ENCODE peak calls at places on chromosomes 3 and 15, in seven cellular contexts. F is posterior cingulate gyrus; D is left ventricle myocardium superior; A is midbrain; C is SJSA1; Q is glutamatergic neuron; Z is activated CD4-positive, CD25-positive, alpha-beta regulatory T cell treated with anti-CD3 and anti-CD28 coated beads, Interleukin-2, amount 50 U/mL, for 72 hours. I is an unnamed sample.

GRCh38 chr3:127039719-127040118 is 56.8 kb downstream of the PLXNA1 start:
- DNase-seq in F (peak; percentile 38), D (peak; percentile 15), A (no peak), C (no peak), Q (no peak), Z (no peak), I (no peak)

GRCh38 chr3:66106788-66107187 is 68.1 kb upstream of the MAGI1 start:
- DNase-seq in F (no peak), D (no peak), A (no peak), C (peak; percentile 16), Q (no peak), Z (no peak), I (no peak)

GRCh38 chr15:57150066-57150865 is 226.0 kb upstream of the CGNL1 start:
- DNase-seq in F (no peak), D (no peak), A (no peak), C (peak; percentile 45), Q (no peak), Z (no peak), I (no peak)

GRCh38 chr15:25790003-25790660 is 73.0 kb downstream of the ATP10A start:
- DNase-seq in F (peak; percentile 71), D (peak; percentile 65), A (no peak), C (peak; percentile 68), Q (no peak), Z (no peak), I (no peak)

GRCh38 chr3:170258105-170258487 is 35.9 kb downstream of the PRKCI start:
- DNase-seq in F (no peak), D (no peak), A (no peak), C (no peak), Q (no peak), Z (no peak), I (no peak)

GRCh38 chr3:150890320-150890719 is 14.9 kb downstream of the MINDY4B start:
- DNase-seq in F (no peak), D (no peak), A (no peak), C (no peak), Q (no peak), Z (no peak), I (no peak)

GRCh38 chr3:65391068-65391467 is 647.6 kb downstream of the MAGI1 start:
- DNase-seq in F (no peak), D (no peak), A (no peak), C (no peak), Q (no peak), Z (no peak), I (no peak)

GRCh38 chr3:13420051-13420816 is at the start of gene NUP210:
- DNase-seq in F (peak; percentile 81), D (peak; percentile 63), A (no peak), C (no peak), Q (peak; percentile 55), Z (peak; percentile 74), I (peak; percentile 79)

I was measured in H1.